ENCODE peak calls at places on chromosomes 12 and 14, in eight cellular contexts. L is fibroblast of villous mesenchyme; M is stimulated activated CD4-positive, alpha-beta T cell treated with anti-CD3 and anti-CD28 coated beads, Interleukin-12 subunit alpha, Interleukin-12 subunit beta, amount 100 ng/mL, for 48 hours; R is NCI-H2081; U is effector memory CD8-positive, alpha-beta T cell; N is activated naive CD4-positive, alpha-beta T cell treated with Interleukin-2 at 50 U/mL for 16 hours; X is CD4-positive, alpha-beta T cell; B is body of pancreas. F is an unnamed sample.

GRCh38 chr14:23360496-23360895 is 4.5 kb downstream of the EFS start:
- DNase-seq in M (no peak), X (no peak), N (no peak), L (no peak), B (no peak), U (no peak), R (no peak), F (no peak)

GRCh38 chr12:4210158-4210557 is 63.4 kb upstream of the CCND2 start:
- DNase-seq in R (no peak), N (no peak), M (no peak), U (no peak), X (no peak), L (no peak), B (no peak), F (no peak)

GRCh38 chr14:100525615-100526014 is 61.6 kb downstream of the BEGAIN start:
- DNase-seq in N (no peak), M (no peak), L (no peak), B (no peak), X (no peak), R (no peak), U (no peak), F (no peak)

GRCh38 chr12:30725739-30726138 is 29.0 kb downstream of the CAPRIN2 start:
- DNase-seq in N (no peak), X (no peak), L (peak), B (no peak), M (no peak), U (no peak), R (no peak), F (no peak)

GRCh38 chr14:105866841-105867321 is 340.5 kb downstream of the TMEM121 start:
- DNase-seq in N (no peak), X (no peak), M (no peak), L (no peak), U (no peak), R (no peak), B (peak), F (no peak)

GRCh38 chr14:72845196-72845595 is 48.7 kb downstream of the DPF3 start:
- DNase-seq in L (no peak), B (no peak), N (no peak), R (no peak), U (no peak), X (no peak), M (no peak), F (no peak)

GRCh38 chr12:6767301-6767591 is 1.1 kb downstream of the PTMS start:
- DNase-seq in B (no peak), M (no peak), R (no peak), N (no peak), U (no peak), L (no peak), X (no peak), F (no peak)

GRCh38 chr12:111413442-111414086 is 7.8 kb downstream of the SH2B3 start:
- DNase-seq in R (no peak), M (no peak), X (no peak), B (peak), U (no peak), N (no peak), L (peak), F (no peak)

GRCh38 chr12:95605875-95606274 is 54.6 kb upstream of the USP44 start:
- DNase-seq in N (no peak), L (no peak), M (no peak), U (no peak), X (no peak), R (no peak), B (peak), F (no peak)

GRCh38 chr14:89249972-89250371 is 167.1 kb downstream of the FOXN3 start:
- DNase-seq in L (no peak), R (no peak), N (no peak), B (no peak), X (no peak), U (no peak), M (no peak), F (no peak)

GRCh38 chr12:49538740-49539403 is at the start of gene KCNH3:
- DNase-seq in B (peak), X (peak), N (peak), L (peak), U (peak), R (peak), M (peak), F (peak)

GRCh38 chr14:47044841-47045240 is 393.3 kb upstream of the RPL10L start:
- DNase-seq in B (no peak), N (no peak), X (no peak), U (no peak), M (no peak), L (no peak), R (peak), F (no peak)

GRCh38 chr12:121748218-121748570 is 35.6 kb downstream of the TMEM120B start:
- DNase-seq in L (no peak), N (no peak), B (no peak), R (no peak), X (no peak), U (no peak), M (no peak), F (no peak)

GRCh38 chr12:56307221-56307965 is 7.3 kb upstream of the CS start:
- DNase-seq in M (no peak), X (no peak), U (no peak), N (no peak), L (no peak), B (no peak), R (no peak), F (no peak)

GRCh38 chr12:31227401-31227981 is 98.5 kb downstream of the SINHCAF start:
- DNase-seq in M (no peak), B (peak), N (no peak), R (no peak), U (no peak), L (no peak), X (no peak), F (no peak)

GRCh38 chr14:99183716-99184115 is 88.3 kb downstream of the BCL11B start:
- DNase-seq in U (no peak), X (no peak), B (no peak), L (no peak), M (no peak), R (no peak), N (no peak), F (no peak)

GRCh38 chr12:53065470-53065869 is 13.7 kb downstream of the SPRYD3 start:
- DNase-seq in L (no peak), R (no peak), X (no peak), M (no peak), N (no peak), U (no peak), B (no peak), F (no peak)

GRCh38 chr12:9813821-9814798 is 13.2 kb upstream of the KLRF1 start:
- DNase-seq in B (peak), L (peak), M (peak), X (peak), N (peak), U (peak), R (no peak), F (peak)

GRCh38 chr12:109820921-109821381 is 12.2 kb downstream of the TRPV4 start:
- DNase-seq in M (no peak), N (no peak), X (no peak), B (no peak), U (no peak), R (no peak), L (no peak), F (peak)

GRCh38 chr14:95275507-95275906 is 44.2 kb downstream of the CLMN start:
- DNase-seq in N (no peak), M (no peak), U (no peak), L (no peak), R (no peak), X (no peak), B (no peak), F (no peak)

F was measured in prostate gland.